ENCODE peak calls at places on chromosomes 2 and 18, in ten cellular contexts. One of them, this sample, is unnamed.

GRCh38 chr2:57448816-57449215 is 597.8 kb upstream of the VRK2 start:
- DNase-seq in T-helper 2 cell: no peak
- DNase-seq in dermis microvascular lymphatic vessel endothelial cell: no peak
- DNase-seq in ACHN: no peak
- DNase-seq in adrenal gland: no peak
- DNase-seq in A172: no peak
- DNase-seq in MM.1S: no peak
- DNase-seq in kidney glomerular epithelial cell: no peak
- DNase-seq in colonic mucosa: no peak
- DNase-seq in stimulated activated CD4-positive, alpha-beta T cell treated with anti-CD3 and anti-CD28 coated beads, Interleukin-1b, Interleukin-23, amount 100 ng/mL, for 24 hours: no peak
- DNase-seq in this sample: no peak

GRCh38 chr2:235706496-235706895 is 212.7 kb downstream of the AGAP1 start:
- DNase-seq in kidney glomerular epithelial cell: no peak
- DNase-seq in adrenal gland: no peak
- DNase-seq in dermis microvascular lymphatic vessel endothelial cell: no peak
- DNase-seq in MM.1S: no peak
- DNase-seq in stimulated activated CD4-positive, alpha-beta T cell treated with anti-CD3 and anti-CD28 coated beads, Interleukin-1b, Interleukin-23, amount 100 ng/mL, for 24 hours: no peak
- DNase-seq in T-helper 2 cell: no peak
- DNase-seq in ACHN: no peak
- DNase-seq in A172: no peak
- DNase-seq in colonic mucosa: no peak
- DNase-seq in this sample: no peak

GRCh38 chr18:79552696-79553095 is 126.9 kb upstream of the CTDP1 start:
- DNase-seq in adrenal gland: no peak
- DNase-seq in colonic mucosa: no peak
- DNase-seq in dermis microvascular lymphatic vessel endothelial cell: no peak
- DNase-seq in T-helper 2 cell: no peak
- DNase-seq in stimulated activated CD4-positive, alpha-beta T cell treated with anti-CD3 and anti-CD28 coated beads, Interleukin-1b, Interleukin-23, amount 100 ng/mL, for 24 hours: no peak
- DNase-seq in MM.1S: no peak
- DNase-seq in ACHN: no peak
- DNase-seq in A172: no peak
- DNase-seq in kidney glomerular epithelial cell: no peak
- DNase-seq in this sample: no peak

GRCh38 chr2:236012155-236012554 is 156.0 kb downstream of the GBX2 start:
- DNase-seq in kidney glomerular epithelial cell: no peak
- DNase-seq in colonic mucosa: no peak
- DNase-seq in adrenal gland: no peak
- DNase-seq in MM.1S: no peak
- DNase-seq in A172: no peak
- DNase-seq in T-helper 2 cell: no peak
- DNase-seq in stimulated activated CD4-positive, alpha-beta T cell treated with anti-CD3 and anti-CD28 coated beads, Interleukin-1b, Interleukin-23, amount 100 ng/mL, for 24 hours: no peak
- DNase-seq in ACHN: peak
- DNase-seq in dermis microvascular lymphatic vessel endothelial cell: no peak
- DNase-seq in this sample: no peak

GRCh38 chr18:68494802-68495560 is 219.9 kb downstream of the TMX3 start:
- DNase-seq in colonic mucosa: no peak
- DNase-seq in A172: peak
- DNase-seq in dermis microvascular lymphatic vessel endothelial cell: no peak
- DNase-seq in adrenal gland: no peak
- DNase-seq in T-helper 2 cell: no peak
- DNase-seq in MM.1S: no peak
- DNase-seq in kidney glomerular epithelial cell: peak
- DNase-seq in ACHN: no peak
- DNase-seq in stimulated activated CD4-positive, alpha-beta T cell treated with anti-CD3 and anti-CD28 coated beads, Interleukin-1b, Interleukin-23, amount 100 ng/mL, for 24 hours: no peak
- DNase-seq in this sample: no peak

GRCh38 chr18:8960740-8961657 is 141.5 kb upstream of the NDUFV2 start:
- DNase-seq in A172: peak
- DNase-seq in T-helper 2 cell: no peak
- DNase-seq in stimulated activated CD4-positive, alpha-beta T cell treated with anti-CD3 and anti-CD28 coated beads, Interleukin-1b, Interleukin-23, amount 100 ng/mL, for 24 hours: no peak
- DNase-seq in MM.1S: no peak
- DNase-seq in adrenal gland: no peak
- DNase-seq in colonic mucosa: no peak
- DNase-seq in kidney glomerular epithelial cell: peak
- DNase-seq in ACHN: peak
- DNase-seq in dermis microvascular lymphatic vessel endothelial cell: no peak
- DNase-seq in this sample: no peak

GRCh38 chr2:32877587-32878162 is 69.1 kb upstream of the LTBP1 start:
- DNase-seq in colonic mucosa: no peak
- DNase-seq in stimulated activated CD4-positive, alpha-beta T cell treated with anti-CD3 and anti-CD28 coated beads, Interleukin-1b, Interleukin-23, amount 100 ng/mL, for 24 hours: no peak
- DNase-seq in kidney glomerular epithelial cell: no peak
- DNase-seq in MM.1S: no peak
- DNase-seq in dermis microvascular lymphatic vessel endothelial cell: no peak
- DNase-seq in A172: no peak
- DNase-seq in adrenal gland: no peak
- DNase-seq in T-helper 2 cell: no peak
- DNase-seq in ACHN: no peak
- DNase-seq in this sample: no peak

GRCh38 chr2:17538022-17538843 is 2.3 kb upstream of the VSNL1 start:
- DNase-seq in ACHN: no peak
- DNase-seq in kidney glomerular epithelial cell: no peak
- DNase-seq in stimulated activated CD4-positive, alpha-beta T cell treated with anti-CD3 and anti-CD28 coated beads, Interleukin-1b, Interleukin-23, amount 100 ng/mL, for 24 hours: no peak
- DNase-seq in colonic mucosa: peak
- DNase-seq in A172: no peak
- DNase-seq in T-helper 2 cell: no peak
- DNase-seq in dermis microvascular lymphatic vessel endothelial cell: no peak
- DNase-seq in adrenal gland: peak
- DNase-seq in MM.1S: peak
- DNase-seq in this sample: no peak

GRCh38 chr2:49807689-49808088 is 653.4 kb upstream of the FSHR start:
- DNase-seq in ACHN: peak
- DNase-seq in MM.1S: no peak
- DNase-seq in adrenal gland: no peak
- DNase-seq in T-helper 2 cell: no peak
- DNase-seq in colonic mucosa: no peak
- DNase-seq in A172: no peak
- DNase-seq in stimulated activated CD4-positive, alpha-beta T cell treated with anti-CD3 and anti-CD28 coated beads, Interleukin-1b, Interleukin-23, amount 100 ng/mL, for 24 hours: no peak
- DNase-seq in kidney glomerular epithelial cell: no peak
- DNase-seq in dermis microvascular lymphatic vessel endothelial cell: no peak
- DNase-seq in this sample: no peak

GRCh38 chr2:221896505-221897151 is 324.5 kb upstream of the EPHA4 start:
- DNase-seq in A172: peak
- DNase-seq in stimulated activated CD4-positive, alpha-beta T cell treated with anti-CD3 and anti-CD28 coated beads, Interleukin-1b, Interleukin-23, amount 100 ng/mL, for 24 hours: no peak
- DNase-seq in ACHN: peak
- DNase-seq in MM.1S: no peak
- DNase-seq in kidney glomerular epithelial cell: peak
- DNase-seq in T-helper 2 cell: no peak
- DNase-seq in colonic mucosa: no peak
- DNase-seq in adrenal gland: peak
- DNase-seq in dermis microvascular lymphatic vessel endothelial cell: no peak
- DNase-seq in this sample: no peak

GRCh38 chr18:3593381-3593903 is 143.5 kb downstream of the TGIF1 start:
- DNase-seq in stimulated activated CD4-positive, alpha-beta T cell treated with anti-CD3 and anti-CD28 coated beads, Interleukin-1b, Interleukin-23, amount 100 ng/mL, for 24 hours: no peak
- DNase-seq in A172: peak
- DNase-seq in ACHN: peak
- DNase-seq in MM.1S: no peak
- DNase-seq in kidney glomerular epithelial cell: peak
- DNase-seq in T-helper 2 cell: no peak
- DNase-seq in colonic mucosa: no peak
- DNase-seq in adrenal gland: no peak
- DNase-seq in dermis microvascular lymphatic vessel endothelial cell: no peak
- DNase-seq in this sample: no peak

GRCh38 chr2:239293450-239294430 is 107.1 kb downstream of the HDAC4 start:
- DNase-seq in kidney glomerular epithelial cell: no peak
- DNase-seq in stimulated activated CD4-positive, alpha-beta T cell treated with anti-CD3 and anti-CD28 coated beads, Interleukin-1b, Interleukin-23, amount 100 ng/mL, for 24 hours: peak
- DNase-seq in MM.1S: no peak
- DNase-seq in colonic mucosa: no peak
- DNase-seq in A172: no peak
- DNase-seq in ACHN: no peak
- DNase-seq in adrenal gland: peak
- DNase-seq in dermis microvascular lymphatic vessel endothelial cell: no peak
- DNase-seq in T-helper 2 cell: peak
- DNase-seq in this sample: no peak

GRCh38 chr18:74284501-74285004 is 7.2 kb downstream of the CYB5A start:
- DNase-seq in adrenal gland: no peak
- DNase-seq in MM.1S: no peak
- DNase-seq in dermis microvascular lymphatic vessel endothelial cell: no peak
- DNase-seq in kidney glomerular epithelial cell: no peak
- DNase-seq in A172: no peak
- DNase-seq in T-helper 2 cell: no peak
- DNase-seq in colonic mucosa: no peak
- DNase-seq in ACHN: no peak
- DNase-seq in stimulated activated CD4-positive, alpha-beta T cell treated with anti-CD3 and anti-CD28 coated beads, Interleukin-1b, Interleukin-23, amount 100 ng/mL, for 24 hours: no peak
- DNase-seq in this sample: no peak

GRCh38 chr2:182672471-182673165 is 43.4 kb upstream of the DNAJC10 start:
- DNase-seq in stimulated activated CD4-positive, alpha-beta T cell treated with anti-CD3 and anti-CD28 coated beads, Interleukin-1b, Interleukin-23, amount 100 ng/mL, for 24 hours: no peak
- DNase-seq in adrenal gland: no peak
- DNase-seq in dermis microvascular lymphatic vessel endothelial cell: no peak
- DNase-seq in MM.1S: no peak
- DNase-seq in T-helper 2 cell: no peak
- DNase-seq in A172: peak
- DNase-seq in kidney glomerular epithelial cell: peak
- DNase-seq in ACHN: peak
- DNase-seq in colonic mucosa: no peak
- DNase-seq in this sample: no peak

GRCh38 chr2:238255146-238255545 is 15.3 kb upstream of the HES6 start:
- DNase-seq in ACHN: no peak
- DNase-seq in MM.1S: no peak
- DNase-seq in kidney glomerular epithelial cell: no peak
- DNase-seq in adrenal gland: no peak
- DNase-seq in stimulated activated CD4-positive, alpha-beta T cell treated with anti-CD3 and anti-CD28 coated beads, Interleukin-1b, Interleukin-23, amount 100 ng/mL, for 24 hours: no peak
- DNase-seq in T-helper 2 cell: no peak
- DNase-seq in dermis microvascular lymphatic vessel endothelial cell: no peak
- DNase-seq in colonic mucosa: no peak
- DNase-seq in A172: no peak
- DNase-seq in this sample: no peak

GRCh38 chr2:55010149-55010591 is 40.1 kb downstream of the RTN4 start:
- DNase-seq in A172: peak
- DNase-seq in ACHN: peak
- DNase-seq in stimulated activated CD4-positive, alpha-beta T cell treated with anti-CD3 and anti-CD28 coated beads, Interleukin-1b, Interleukin-23, amount 100 ng/mL, for 24 hours: no peak
- DNase-seq in colonic mucosa: peak
- DNase-seq in adrenal gland: peak
- DNase-seq in dermis microvascular lymphatic vessel endothelial cell: no peak
- DNase-seq in T-helper 2 cell: peak
- DNase-seq in kidney glomerular epithelial cell: peak
- DNase-seq in MM.1S: peak
- DNase-seq in this sample: no peak

GRCh38 chr2:154814856-154815255 is 116.4 kb downstream of the KCNJ3 start:
- DNase-seq in colonic mucosa: no peak
- DNase-seq in adrenal gland: no peak
- DNase-seq in stimulated activated CD4-positive, alpha-beta T cell treated with anti-CD3 and anti-CD28 coated beads, Interleukin-1b, Interleukin-23, amount 100 ng/mL, for 24 hours: no peak
- DNase-seq in MM.1S: no peak
- DNase-seq in ACHN: no peak
- DNase-seq in kidney glomerular epithelial cell: no peak
- DNase-seq in T-helper 2 cell: no peak
- DNase-seq in dermis microvascular lymphatic vessel endothelial cell: no peak
- DNase-seq in A172: no peak
- DNase-seq in this sample: no peak

GRCh38 chr2:86646865-86647264 is 23.2 kb upstream of the RNF103 start:
- DNase-seq in ACHN: no peak
- DNase-seq in MM.1S: no peak
- DNase-seq in kidney glomerular epithelial cell: no peak
- DNase-seq in colonic mucosa: no peak
- DNase-seq in adrenal gland: no peak
- DNase-seq in T-helper 2 cell: no peak
- DNase-seq in dermis microvascular lymphatic vessel endothelial cell: no peak
- DNase-seq in stimulated activated CD4-positive, alpha-beta T cell treated with anti-CD3 and anti-CD28 coated beads, Interleukin-1b, Interleukin-23, amount 100 ng/mL, for 24 hours: no peak
- DNase-seq in A172: no peak
- DNase-seq in this sample: no peak

GRCh38 chr2:208570851-208571763 is 164.5 kb downstream of the PTH2R start:
- DNase-seq in A172: no peak
- DNase-seq in ACHN: no peak
- DNase-seq in colonic mucosa: no peak
- DNase-seq in kidney glomerular epithelial cell: peak
- DNase-seq in T-helper 2 cell: no peak
- DNase-seq in adrenal gland: no peak
- DNase-seq in MM.1S: no peak
- DNase-seq in stimulated activated CD4-positive, alpha-beta T cell treated with anti-CD3 and anti-CD28 coated beads, Interleukin-1b, Interleukin-23, amount 100 ng/mL, for 24 hours: no peak
- DNase-seq in dermis microvascular lymphatic vessel endothelial cell: no peak
- DNase-seq in this sample: no peak

GRCh38 chr18:62187543-62188378 is 706 bp downstream of the RELCH start:
- DNase-seq in adrenal gland: peak
- DNase-seq in ACHN: peak
- DNase-seq in colonic mucosa: peak
- DNase-seq in dermis microvascular lymphatic vessel endothelial cell: no peak
- DNase-seq in stimulated activated CD4-positive, alpha-beta T cell treated with anti-CD3 and anti-CD28 coated beads, Interleukin-1b, Interleukin-23, amount 100 ng/mL, for 24 hours: no peak
- DNase-seq in T-helper 2 cell: peak
- DNase-seq in kidney glomerular epithelial cell: peak
- DNase-seq in A172: peak
- DNase-seq in MM.1S: peak
- DNase-seq in this sample: no peak

GRCh38 chr2:144137269-144137668 is 382.6 kb downstream of the ZEB2 start:
- DNase-seq in stimulated activated CD4-positive, alpha-beta T cell treated with anti-CD3 and anti-CD28 coated beads, Interleukin-1b, Interleukin-23, amount 100 ng/mL, for 24 hours: no peak
- DNase-seq in T-helper 2 cell: no peak
- DNase-seq in colonic mucosa: no peak
- DNase-seq in dermis microvascular lymphatic vessel endothelial cell: no peak
- DNase-seq in ACHN: no peak
- DNase-seq in kidney glomerular epithelial cell: no peak
- DNase-seq in adrenal gland: no peak
- DNase-seq in MM.1S: no peak
- DNase-seq in A172: no peak
- DNase-seq in this sample: no peak

This sample was measured in pulmonary artery endothelial cell.